ENCODE peak calls at places on chromosomes 11 and 22, in four cellular contexts. Q, S, O and G are unnamed samples.

GRCh38 chr11:100932474-100933100 is 197.0 kb downstream of the PGR start:
- DNase-seq in S (no peak), O (no peak), Q (peak), G (peak)

GRCh38 chr11:1669546-1670218 is 27.3 kb upstream of the KRTAP5-6 start:
- DNase-seq in Q (no peak), S (no peak), O (no peak), G (no peak)

GRCh38 chr11:66334605-66335442 is 1.4 kb downstream of the RIN1 start:
- DNase-seq in S (no peak), Q (no peak), O (no peak), G (no peak)

GRCh38 chr11:116517584-116517983 is 255.2 kb downstream of the BUD13 start:
- DNase-seq in S (no peak), Q (no peak), O (no peak), G (no peak)

GRCh38 chr22:37431811-37432707 is 4.8 kb upstream of the ELFN2 start:
- DNase-seq in O (peak), S (peak), Q (no peak), G (no peak)

GRCh38 chr22:38243007-38243775 is 29.6 kb downstream of the TMEM184B start:
- DNase-seq in S (no peak), O (peak), Q (peak), G (no peak)

GRCh38 chr22:27226666-27227065 is 569.3 kb downstream of the MIAT start:
- DNase-seq in O (no peak), Q (no peak), S (no peak), G (no peak)

GRCh38 chr11:133834399-133835257 is 10.7 kb downstream of the SPATA19 start:
- DNase-seq in Q (no peak), O (no peak), S (peak), G (no peak)

GRCh38 chr11:94184861-94185260 is 56.2 kb downstream of the PANX1 start:
- DNase-seq in O (no peak), Q (no peak), S (no peak), G (no peak)

GRCh38 chr11:46338988-46339666 is 8.1 kb upstream of the DGKZ start:
- DNase-seq in S (no peak), Q (no peak), O (peak), G (no peak)

GRCh38 chr11:120801801-120802689 is 221.9 kb upstream of the TBCEL start:
- DNase-seq in O (peak), Q (peak), S (peak), G (peak)

GRCh38 chr11:105045897-105046296 is 762 bp upstream of the CARD16 start:
- DNase-seq in O (no peak), S (no peak), Q (no peak), G (no peak)

GRCh38 chr22:38487946-38488345 is 18.2 kb downstream of the DDX17 start:
- DNase-seq in O (no peak), Q (no peak), S (no peak), G (no peak)

GRCh38 chr22:45493286-45493771 is 9.4 kb upstream of the FBLN1 start:
- DNase-seq in Q (no peak), O (peak), S (no peak), G (no peak)

GRCh38 chr11:27777013-27777412 is 76.8 kb upstream of the BDNF start:
- DNase-seq in S (no peak), Q (no peak), O (no peak), G (no peak)

GRCh38 chr11:70135142-70136132 is 57.3 kb downstream of the ANO1 start:
- DNase-seq in S (no peak), O (no peak), Q (no peak), G (no peak)

GRCh38 chr11:64285885-64286800 is 495 bp downstream of the GPR137 start:
- DNase-seq in S (no peak), O (no peak), Q (peak), G (no peak)

GRCh38 chr11:59849129-59849528 is 3.8 kb upstream of the CBLIF start:
- DNase-seq in O (no peak), Q (no peak), S (no peak), G (no peak)

GRCh38 chr11:19674420-19674819 is 38.2 kb upstream of the NAV2 start:
- DNase-seq in Q (no peak), O (no peak), S (no peak), G (no peak)

GRCh38 chr22:31102441-31103081 is 4.8 kb downstream of the SELENOM start:
- DNase-seq in O (peak), S (no peak), Q (no peak), G (no peak)

GRCh38 chr11:98793276-98793675 is 227.5 kb upstream of the CNTN5 start:
- DNase-seq in O (no peak), S (no peak), Q (no peak), G (no peak)

GRCh38 chr11:130418210-130418609 is 10.2 kb downstream of the ADAMTS8 start:
- DNase-seq in O (no peak), S (no peak), Q (no peak), G (no peak)

GRCh38 chr22:45636668-45637067 is 35.0 kb upstream of the ATXN10 start:
- DNase-seq in Q (no peak), S (no peak), O (no peak), G (no peak)

GRCh38 chr11:98732947-98733346 is 287.8 kb upstream of the CNTN5 start:
- DNase-seq in Q (no peak), S (no peak), O (no peak), G (no peak)

GRCh38 chr11:44823006-44823405 is 96.2 kb downstream of the TSPAN18 start:
- DNase-seq in Q (no peak), O (no peak), S (no peak), G (no peak)

GRCh38 chr11:16001899-16002426 is 354.4 kb downstream of the SOX6 start:
- DNase-seq in O (no peak), S (no peak), Q (peak), G (peak)

GRCh38 chr11:13065200-13065787 is 56.2 kb downstream of the RASSF10 start:
- DNase-seq in Q (no peak), O (no peak), S (no peak), G (no peak)

GRCh38 chr11:12693485-12694181 is 19.4 kb downstream of the TEAD1 start:
- DNase-seq in S (no peak), Q (peak), O (peak), G (peak)

GRCh38 chr11:48106166-48106565 is 110.4 kb upstream of the OR4B1 start:
- DNase-seq in S (no peak), O (no peak), Q (no peak), G (no peak)

GRCh38 chr11:125071408-125071807 is 8.3 kb downstream of the SLC37A2 start:
- DNase-seq in Q (no peak), O (no peak), S (peak), G (no peak)

GRCh38 chr11:44766112-44766971 is 39.6 kb downstream of the TSPAN18 start:
- DNase-seq in S (no peak), Q (no peak), O (peak), G (no peak)

GRCh38 chr11:75565916-75566762 is 4.1 kb downstream of the SERPINH1 start:
- DNase-seq in S (no peak), O (no peak), Q (no peak), G (peak)

GRCh38 chr11:47348859-47349258 is 3.6 kb downstream of the MYBPC3 start:
- DNase-seq in Q (no peak), S (no peak), O (peak), G (peak)

GRCh38 chr11:110759972-110760381 is 47.7 kb upstream of the ARHGAP20 start:
- DNase-seq in Q (peak), O (no peak), S (no peak), G (no peak)

GRCh38 chr22:46103664-46104063 is 46.7 kb upstream of the PPARA start:
- DNase-seq in Q (no peak), S (no peak), O (no peak), G (no peak)

GRCh38 chr11:96267490-96268010 is 75.4 kb downstream of the MAML2 start:
- DNase-seq in O (no peak), Q (no peak), S (peak), G (no peak)

GRCh38 chr11:89487016-89487415 is 4.2 kb downstream of the NOX4 start:
- DNase-seq in Q (no peak), S (no peak), O (no peak), G (no peak)